ENCODE peak calls at places on chromosomes 11 and 22, in eight cellular contexts. X is mesendoderm, M is fibroblast of lung, F is K562, J is H1, K is neuronal stem cell, S is GM23338, Y is Karpas-422. Z is an unnamed sample.

GRCh38 chr22:34950480-34950879 is 115.5 kb upstream of the ISX start:
- DNase-seq in F (no peak), M (peak), S (peak), X (peak), Y (no peak), J (no peak), K (no peak), Z (no peak)

GRCh38 chr11:102924851-102925380 is 30.6 kb downstream of the MMP13 start:
- DNase-seq in J (no peak), F (no peak), M (peak), X (peak), S (no peak), K (no peak), Y (peak), Z (no peak)

GRCh38 chr11:74325649-74326645 is 14.5 kb upstream of the P4HA3 start:
- DNase-seq in J (no peak), M (peak), X (no peak), F (no peak), Y (no peak), K (no peak), S (no peak), Z (no peak)

GRCh38 chr11:45988922-45989321 is 66.5 kb downstream of the LARGE2 start:
- DNase-seq in J (no peak), S (no peak), Y (no peak), X (no peak), M (no peak), K (no peak), F (no peak), Z (no peak)

GRCh38 chr22:29129644-29130201 is 56.9 kb downstream of the KREMEN1 start:
- DNase-seq in K (no peak), Y (no peak), J (no peak), X (no peak), S (no peak), F (no peak), M (no peak), Z (no peak)

GRCh38 chr11:94305146-94305545 is 766 bp downstream of the IZUMO1R start:
- DNase-seq in J (no peak), M (peak), S (no peak), Y (no peak), X (peak), K (no peak), F (no peak), Z (no peak)

GRCh38 chr11:1389103-1389931 is 417 bp upstream of the BRSK2 start:
- DNase-seq in S (peak), J (peak), X (peak), K (peak), F (peak), M (peak), Y (peak), Z (no peak)

GRCh38 chr11:134358165-134358852 is 26.5 kb downstream of the GLB1L2 start:
- DNase-seq in Y (no peak), K (no peak), M (no peak), X (no peak), J (no peak), S (no peak), F (no peak), Z (no peak)

GRCh38 chr11:92888701-92889100 is 80.8 kb upstream of the MTNR1B start:
- DNase-seq in K (no peak), F (peak), M (no peak), S (peak), Y (no peak), J (no peak), X (peak), Z (no peak)

GRCh38 chr22:30824711-30825110 is 130.0 kb downstream of the OSBP2 start:
- DNase-seq in Y (no peak), K (no peak), X (no peak), M (no peak), J (peak), S (no peak), F (no peak), Z (no peak)

GRCh38 chr11:74677131-74677530 is 54.1 kb downstream of the CHRDL2 start:
- DNase-seq in X (no peak), K (no peak), S (no peak), Y (no peak), F (no peak), M (no peak), J (peak), Z (no peak)

GRCh38 chr11:120054753-120055045 is 83.2 kb downstream of the TRIM29 start:
- DNase-seq in J (peak), Y (no peak), K (no peak), S (no peak), F (no peak), M (no peak), X (no peak), Z (no peak)

GRCh38 chr11:5690216-5690615 is 626 bp downstream of the TRIM22 start:
- DNase-seq in M (peak), F (no peak), X (peak), S (no peak), K (no peak), Y (peak), J (no peak), Z (no peak)

GRCh38 chr11:9053631-9054030 is 37.8 kb downstream of the SCUBE2 start:
- DNase-seq in M (peak), K (no peak), J (no peak), Y (no peak), F (no peak), S (no peak), X (no peak), Z (no peak)

GRCh38 chr22:49968831-49969661 is 8.5 kb downstream of the PIM3 start:
- DNase-seq in S (no peak), X (no peak), Y (no peak), K (no peak), J (peak), M (no peak), F (no peak), Z (peak)

GRCh38 chr11:76588455-76589325 is 81.9 kb downstream of the LRRC32 start:
- DNase-seq in Y (no peak), S (no peak), J (no peak), M (no peak), K (no peak), F (no peak), X (no peak), Z (no peak)

GRCh38 chr11:86072211-86072610 is 3.3 kb upstream of the PICALM start:
- DNase-seq in Y (no peak), S (no peak), X (no peak), F (no peak), K (no peak), J (no peak), M (no peak), Z (no peak)

GRCh38 chr22:27460596-27461347 is 340.8 kb downstream of the MN1 start:
- DNase-seq in M (peak), S (peak), J (no peak), Y (no peak), X (peak), F (no peak), K (no peak), Z (no peak)

GRCh38 chr11:114400974-114401223 is 433 bp downstream of the RBM7 start:
- DNase-seq in F (no peak), K (no peak), X (no peak), J (no peak), S (no peak), Y (no peak), M (no peak), Z (no peak)

GRCh38 chr11:128415539-128415938 is 171.8 kb downstream of the ETS1 start:
- DNase-seq in K (no peak), F (no peak), X (no peak), Y (no peak), M (peak), S (no peak), J (no peak), Z (no peak)

DNA sequence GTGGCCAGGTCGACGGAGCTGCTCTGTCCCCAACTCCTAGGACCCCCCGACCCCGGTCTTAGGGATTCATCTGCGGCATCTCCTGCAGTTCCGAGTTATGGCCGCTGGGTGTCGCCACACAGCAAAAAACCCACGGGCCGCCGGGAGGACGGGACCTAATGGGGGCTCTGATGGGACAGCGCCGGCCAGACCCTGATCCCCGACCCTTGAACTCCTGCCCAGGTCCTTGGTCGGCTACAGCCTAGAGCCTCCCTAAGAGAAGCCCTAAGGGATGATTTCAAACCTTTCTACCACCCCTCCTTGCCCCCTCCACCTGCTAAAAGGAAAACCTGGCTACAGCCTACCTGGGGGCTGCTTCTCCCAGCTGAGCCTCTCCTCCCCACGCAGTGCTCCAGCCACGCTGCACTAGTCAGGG is 30.8 kb upstream of the LRRC10B start:
- DNase-seq in K (peak), F (peak), M (no peak), X (peak), J (peak), S (peak), Y (peak), Z (peak)
- H3K4me2 ChIP-seq in K (no peak), F (no peak), M (no peak), X (no peak), J (peak), S (peak), Y (no peak), Z (peak)

GRCh38 chr22:37747715-37748100 is 50.9 kb downstream of the TRIOBP start:
- DNase-seq in K (no peak), J (no peak), F (no peak), S (no peak), M (no peak), X (no peak), Y (no peak), Z (no peak)

GRCh38 chr22:37749831-37750595 is 53.2 kb downstream of the TRIOBP start:
- DNase-seq in X (peak), Y (no peak), M (peak), F (no peak), S (no peak), K (no peak), J (no peak), Z (no peak)

GRCh38 chr22:37747090-37747714 is 50.4 kb downstream of the TRIOBP start:
- DNase-seq in J (no peak), F (peak), X (peak), S (no peak), Y (no peak), M (peak), K (no peak), Z (no peak)

GRCh38 chr22:37749223-37749622 is 52.4 kb downstream of the TRIOBP start:
- DNase-seq in X (peak), M (no peak), Y (no peak), F (no peak), K (no peak), J (no peak), S (no peak), Z (no peak)

GRCh38 chr22:37748659-37749058 is 51.8 kb downstream of the TRIOBP start:
- DNase-seq in J (no peak), X (no peak), S (no peak), M (no peak), Y (no peak), K (no peak), F (no peak), Z (no peak)
- H3K4me2 ChIP-seq in J (no peak), X (no peak), S (no peak), M (peak), Y (peak), K (no peak), F (no peak), Z (peak)

GRCh38 chr11:34300571-34301295 is 57.1 kb downstream of the ABTB2 start:
- DNase-seq in K (no peak), J (no peak), X (no peak), M (peak), S (no peak), F (no peak), Y (no peak), Z (no peak)
- H3K4me2 ChIP-seq in K (no peak), J (no peak), X (no peak), M (no peak), S (peak), F (no peak), Y (no peak), Z (no peak)

GRCh38 chr11:69284081-69284511 is 9.9 kb upstream of the MYEOV start:
- DNase-seq in Y (no peak), X (peak), M (peak), K (no peak), S (no peak), F (no peak), J (no peak), Z (no peak)

GRCh38 chr11:69280994-69281393 is 13.0 kb upstream of the MYEOV start:
- DNase-seq in J (no peak), Y (no peak), F (no peak), K (no peak), M (peak), X (peak), S (no peak), Z (no peak)

GRCh38 chr11:69285766-69286165 is 8.2 kb upstream of the MYEOV start:
- DNase-seq in Y (no peak), F (no peak), J (no peak), K (no peak), M (no peak), S (no peak), X (no peak), Z (no peak)

GRCh38 chr11:69285091-69285490 is 8.9 kb upstream of the MYEOV start:
- DNase-seq in K (no peak), J (no peak), S (no peak), X (no peak), Y (no peak), M (no peak), F (no peak), Z (no peak)

DNA sequence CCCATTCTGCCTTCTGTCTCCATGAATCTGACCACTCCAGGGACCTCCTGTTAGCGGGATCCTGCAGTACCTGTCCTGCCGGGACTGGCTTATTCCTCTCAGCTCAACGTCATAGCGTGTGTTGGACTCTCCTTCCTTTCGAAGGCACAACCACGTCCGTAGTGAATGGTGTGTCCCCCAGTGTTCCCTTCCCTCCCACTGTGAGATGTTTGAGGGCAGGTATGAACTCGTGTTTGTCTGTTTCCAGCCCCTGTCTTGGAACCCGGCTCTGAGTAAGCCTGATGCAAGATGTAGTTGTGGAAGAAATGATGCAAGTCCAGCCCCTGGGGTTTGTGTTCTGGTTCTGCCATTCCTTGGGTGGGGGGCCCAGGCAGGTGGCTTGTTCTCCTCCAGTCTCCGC is 10.5 kb upstream of the MYEOV start:
- DNase-seq in M (no peak), K (no peak), J (no peak), Y (no peak), X (peak), F (no peak), S (no peak), Z (no peak)
- H3K4me2 ChIP-seq in M (no peak), K (no peak), J (no peak), Y (no peak), X (no peak), F (no peak), S (no peak), Z (no peak)